ENCODE peak calls at places on chromosomes 13 and 19, in ten cellular contexts. G, I, S, N, Y, L, V, W, J and H are unnamed samples.

GRCh38 chr19:39133431-39134270 is 8.1 kb downstream of the PAK4 start:
- DNase-seq in J (no peak), I (peak), S (peak), N (no peak), V (no peak), Y (no peak), G (no peak), L (no peak), W (no peak), H (no peak)

GRCh38 chr19:33395561-33396550 is 22.3 kb downstream of the CEBPG start:
- DNase-seq in S (peak), G (peak), Y (peak), J (no peak), I (peak), L (peak), V (peak), W (peak), N (no peak), H (no peak)

GRCh38 chr13:39306639-39307589 is 268.7 kb downstream of the NHLRC3 start:
- DNase-seq in W (no peak), N (no peak), J (no peak), G (no peak), I (no peak), L (no peak), Y (no peak), V (no peak), S (no peak), H (no peak)

GRCh38 chr13:109606404-109607028 is 179.9 kb downstream of the IRS2 start:
- DNase-seq in V (no peak), L (no peak), J (no peak), S (no peak), G (no peak), I (no peak), Y (no peak), N (no peak), W (no peak), H (no peak)

GRCh38 chr19:37342753-37343152 is 28.1 kb upstream of the ZNF527 start:
- DNase-seq in Y (no peak), W (no peak), J (no peak), N (no peak), V (no peak), S (no peak), I (no peak), L (no peak), G (no peak), H (no peak)

GRCh38 chr13:99803141-99803540 is 168.4 kb downstream of the ZIC5 start:
- DNase-seq in J (no peak), G (no peak), Y (no peak), L (no peak), I (no peak), V (no peak), S (no peak), N (no peak), W (no peak), H (no peak)

GRCh38 chr19:46602392-46603194 is 1.5 kb downstream of the CALM3 start:
- DNase-seq in L (no peak), G (no peak), Y (peak), S (no peak), J (no peak), N (no peak), V (peak), W (no peak), I (no peak), H (no peak)

GRCh38 chr13:28022848-28023518 is 34.5 kb upstream of the URAD start:
- DNase-seq in W (no peak), L (no peak), N (no peak), G (no peak), I (peak), J (no peak), S (no peak), Y (no peak), V (no peak), H (no peak)

GRCh38 chr19:3512562-3512961 is 6.5 kb downstream of the FZR1 start:
- DNase-seq in N (no peak), V (no peak), I (no peak), Y (no peak), S (no peak), L (no peak), W (no peak), J (no peak), G (no peak), H (no peak)

GRCh38 chr19:33240181-33240771 is 14.6 kb upstream of the SLC7A10 start:
- DNase-seq in N (no peak), V (peak), L (no peak), S (no peak), W (no peak), G (no peak), Y (no peak), I (no peak), J (no peak), H (no peak)

GRCh38 chr13:65638572-65639168 is 1591.5 kb downstream of the PCDH9 start:
- DNase-seq in V (no peak), Y (no peak), G (no peak), L (no peak), N (no peak), J (no peak), I (no peak), S (no peak), W (no peak), H (peak)

GRCh38 chr19:33697766-33698165 is 76.0 kb downstream of the CHST8 start:
- DNase-seq in N (no peak), I (no peak), W (no peak), S (no peak), V (peak), J (no peak), Y (peak), G (no peak), L (no peak), H (no peak)

GRCh38 chr19:11142528-11143171 is 12.9 kb downstream of the SPC24 start:
- DNase-seq in G (peak), V (peak), N (no peak), I (peak), J (no peak), Y (peak), L (peak), S (peak), W (peak), H (peak)

GRCh38 chr19:48738557-48739399 is 1.6 kb downstream of the RASIP1 start:
- DNase-seq in J (no peak), Y (peak), L (peak), W (peak), I (peak), G (peak), N (peak), S (peak), V (peak), H (peak)

GRCh38 chr19:12694641-12695040 is 1.8 kb downstream of the FBXW9 start:
- DNase-seq in W (no peak), S (no peak), N (no peak), J (no peak), L (no peak), V (no peak), Y (no peak), G (no peak), I (no peak), H (no peak)

GRCh38 chr13:27973291-27973690 is 4.2 kb upstream of the CDX2 start:
- DNase-seq in S (peak), I (no peak), N (no peak), J (no peak), V (no peak), L (no peak), G (no peak), W (no peak), Y (no peak), H (no peak)

GRCh38 chr19:45187421-45188100 is 9.0 kb downstream of the BLOC1S3 start:
- DNase-seq in V (no peak), J (no peak), N (peak), S (no peak), Y (no peak), I (peak), L (no peak), W (no peak), G (no peak), H (no peak)

GRCh38 chr19:51136891-51137551 is 5.1 kb upstream of the SIGLEC7 start:
- DNase-seq in L (no peak), V (peak), W (no peak), I (no peak), G (no peak), S (no peak), N (no peak), J (no peak), Y (no peak), H (no peak)

GRCh38 chr19:51138549-51138979 is 3.5 kb upstream of the SIGLEC7 start:
- DNase-seq in N (no peak), J (no peak), W (peak), L (peak), G (no peak), Y (no peak), I (no peak), S (peak), V (peak), H (no peak)

GRCh38 chr19:51136333-51136732 is 5.8 kb upstream of the SIGLEC7 start:
- DNase-seq in W (no peak), I (no peak), L (no peak), V (no peak), J (no peak), Y (no peak), G (no peak), S (no peak), N (no peak), H (no peak)

GRCh38 chr19:51139299-51140018 is 2.6 kb upstream of the SIGLEC7 start:
- DNase-seq in L (no peak), J (no peak), Y (no peak), I (no peak), V (no peak), W (no peak), N (no peak), S (no peak), G (no peak), H (no peak)

DNA sequence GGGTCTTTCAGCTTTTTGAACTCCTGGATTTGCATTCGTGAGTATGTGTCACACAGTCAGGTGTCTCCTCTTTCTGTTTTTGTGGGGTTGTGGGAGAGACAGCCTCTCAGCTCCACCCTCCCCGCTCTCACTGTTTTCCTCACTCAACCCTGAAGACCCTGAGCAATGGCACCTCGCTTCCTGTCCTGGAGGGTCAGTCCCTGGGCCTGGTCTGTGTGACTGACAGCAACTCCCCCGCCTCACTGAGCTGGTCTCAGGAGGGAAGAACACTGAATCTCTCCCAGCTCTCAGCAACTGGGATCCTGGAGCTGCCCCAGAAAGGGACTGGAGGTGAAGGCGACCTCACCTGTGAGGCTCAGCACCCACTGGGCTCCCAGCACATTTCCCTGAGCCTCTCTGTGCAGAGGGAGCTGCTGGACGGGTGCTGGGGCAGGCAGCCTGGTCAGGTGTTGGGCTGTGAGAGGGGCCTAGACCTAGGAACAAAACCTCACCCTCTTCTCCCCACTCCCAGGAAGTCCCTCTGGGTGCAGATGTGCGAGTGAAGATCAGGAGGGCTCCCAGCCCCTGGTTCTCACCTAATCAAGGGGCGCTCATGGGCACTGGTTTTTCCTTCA is 4.2 kb upstream of the SIGLEC7 start:
- DNase-seq in G (no peak), V (peak), N (no peak), Y (peak), I (no peak), J (no peak), S (no peak), W (no peak), L (no peak), H (no peak)
- H3K27ac ChIP-seq in G (peak), V (peak), N (no peak), Y (no peak), I (no peak), J (peak), S (peak), W (peak), L (peak), H (no peak)

DNA sequence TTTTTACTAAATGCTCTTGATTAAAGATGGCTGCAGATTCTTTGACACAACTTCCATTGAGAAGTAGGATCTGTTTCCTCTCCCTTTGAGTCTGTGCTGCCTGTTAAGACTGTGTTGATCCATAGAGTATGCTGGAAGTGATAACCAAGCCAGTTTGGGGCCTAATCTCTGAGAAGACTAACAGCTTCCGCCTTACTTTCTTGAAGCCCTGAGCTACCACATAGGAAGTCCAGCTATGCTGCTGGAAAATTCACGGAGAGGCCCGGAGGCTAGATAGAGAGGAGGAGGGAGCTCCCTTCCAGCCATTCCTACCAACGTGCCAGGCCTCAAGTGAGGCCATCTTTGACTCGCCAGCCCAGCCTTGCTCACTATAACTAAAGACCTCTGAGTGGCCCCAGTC is 12.5 kb downstream of the RAP2A start:
- DNase-seq in J (no peak), Y (no peak), V (no peak), L (no peak), W (no peak), G (no peak), I (no peak), S (no peak), N (no peak), H (no peak)
- H3K27ac ChIP-seq in J (no peak), Y (no peak), V (no peak), L (no peak), W (no peak), G (no peak), I (no peak), S (no peak), N (no peak), H (no peak)

DNA sequence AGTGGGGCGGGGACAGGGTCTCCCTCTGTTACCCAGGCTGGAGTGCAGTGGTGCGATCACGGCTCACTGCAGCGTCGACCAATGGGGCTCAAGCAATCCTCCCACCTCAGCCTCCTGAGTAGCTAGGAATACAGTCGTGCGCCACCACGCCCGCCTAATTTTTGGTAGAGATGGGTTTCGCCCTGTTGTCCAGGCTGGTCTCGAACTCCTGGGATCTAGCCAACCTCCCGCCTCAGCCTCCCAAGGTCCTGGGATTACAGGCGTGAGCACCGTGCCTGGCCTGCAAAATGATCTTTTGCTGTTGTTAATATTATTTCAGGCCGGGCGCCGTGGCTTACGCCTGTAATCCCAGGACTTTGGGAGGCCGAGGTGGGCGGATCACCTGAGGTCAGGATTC is 621 bp upstream of the TGDS start:
- DNase-seq in V (peak), W (no peak), I (no peak), S (no peak), J (no peak), Y (peak), N (no peak), G (no peak), L (no peak), H (no peak)
- H3K27ac ChIP-seq in V (peak), W (peak), I (no peak), S (peak), J (no peak), Y (no peak), N (peak), G (peak), L (peak), H (no peak)

GRCh38 chr13:44103721-44104490 is 224.2 kb downstream of the LACC1 start:
- DNase-seq in L (no peak), V (no peak), G (no peak), N (no peak), W (no peak), J (no peak), I (no peak), Y (no peak), S (no peak), H (peak)
- H3K27ac ChIP-seq in L (no peak), V (no peak), G (no peak), N (no peak), W (no peak), J (no peak), I (no peak), Y (no peak), S (no peak), H (no peak)

GRCh38 chr19:55178781-55179569 is 1.1 kb downstream of the SYT5 start:
- DNase-seq in L (peak), Y (peak), W (peak), S (peak), I (peak), G (no peak), J (no peak), N (peak), V (peak), H (peak)
- H3K27ac ChIP-seq in L (no peak), Y (no peak), W (no peak), S (no peak), I (no peak), G (no peak), J (no peak), N (peak), V (no peak), H (peak)

GRCh38 chr13:33676700-33677048 is 141.3 kb upstream of the RFC3 start:
- DNase-seq in W (peak), G (no peak), L (peak), Y (no peak), V (no peak), I (peak), J (no peak), N (no peak), S (peak), H (peak)

GRCh38 chr13:33677215-33677614 is 140.7 kb upstream of the RFC3 start:
- DNase-seq in J (no peak), Y (no peak), W (no peak), G (no peak), V (no peak), S (no peak), I (no peak), L (no peak), N (no peak), H (no peak)

GRCh38 chr13:33679658-33680012 is 138.3 kb upstream of the RFC3 start:
- DNase-seq in Y (no peak), J (no peak), S (no peak), G (no peak), N (no peak), L (no peak), I (no peak), W (no peak), V (no peak), H (no peak)

GRCh38 chr13:33678084-33678483 is 139.9 kb upstream of the RFC3 start:
- DNase-seq in J (no peak), L (no peak), I (no peak), Y (no peak), S (no peak), W (no peak), G (no peak), V (no peak), N (no peak), H (no peak)

GRCh38 chr13:33678906-33679657 is 138.9 kb upstream of the RFC3 start:
- DNase-seq in N (peak), V (peak), S (peak), I (peak), G (peak), J (no peak), Y (no peak), L (peak), W (peak), H (peak)
- H3K27ac ChIP-seq in N (peak), V (peak), S (peak), I (peak), G (peak), J (peak), Y (no peak), L (peak), W (peak), H (peak)